ENCODE peak calls at places on chromosomes 12 and 14, in seven cellular contexts. Q is A549, I is GM12878, K is SK-N-SH, E is HepG2, V is IMR-90, C is H1. J is an unnamed sample.

GRCh38 chr14:30108975-30109700 is 181.5 kb upstream of the PRKD1 start:
- DNase-seq in K (no peak), Q (no peak), I (no peak), E (no peak), V (peak), C (no peak), J (no peak)

GRCh38 chr12:118136559-118137003 is 657 bp downstream of the PEBP1 start:
- DNase-seq in C (no peak), I (no peak), V (peak), K (peak), E (peak), Q (peak), J (no peak)

GRCh38 chr14:56687123-56687522 is 107.5 kb downstream of the TMEM260 start:
- DNase-seq in E (no peak), I (no peak), K (no peak), C (no peak), V (no peak), Q (no peak), J (no peak)

GRCh38 chr12:49922349-49923034 is 18.8 kb upstream of the FAIM2 start:
- DNase-seq in I (no peak), V (no peak), K (no peak), Q (no peak), E (no peak), C (no peak), J (no peak)

GRCh38 chr14:38189930-38190726 is 17.6 kb upstream of the SSTR1 start:
- DNase-seq in V (no peak), E (no peak), K (no peak), C (no peak), Q (no peak), I (no peak), J (no peak)

GRCh38 chr12:103882861-103883596 is 42.0 kb upstream of the NT5DC3 start:
- DNase-seq in V (no peak), I (no peak), C (no peak), Q (no peak), E (no peak), K (no peak), J (no peak)

GRCh38 chr14:103594265-103594664 is 31.5 kb downstream of the COA8 start:
- DNase-seq in C (no peak), Q (no peak), I (no peak), K (no peak), V (peak), E (peak), J (no peak)

GRCh38 chr14:49427117-49427516 is 159.1 kb downstream of the RPS29 start:
- DNase-seq in C (no peak), K (no peak), I (no peak), V (no peak), Q (no peak), E (no peak), J (no peak)

GRCh38 chr14:61593330-61593729 is 102.0 kb upstream of the HIF1A start:
- DNase-seq in E (no peak), C (no peak), K (no peak), V (no peak), Q (no peak), I (no peak), J (no peak)

GRCh38 chr14:104436047-104436531 is 143.5 kb upstream of the C14orf180 start:
- DNase-seq in K (peak), C (no peak), I (no peak), E (no peak), Q (no peak), V (no peak), J (no peak)

GRCh38 chr14:63896278-63896720 is 43.5 kb downstream of the SYNE2 start:
- DNase-seq in K (peak), C (no peak), Q (no peak), I (no peak), E (peak), V (peak), J (no peak)

GRCh38 chr14:76826122-76826521 is at the start of gene LRRC74A:
- DNase-seq in E (no peak), K (no peak), V (no peak), I (no peak), Q (no peak), C (no peak), J (no peak)

GRCh38 chr12:132444957-132445883 is 44.7 kb upstream of the FBRSL1 start:
- DNase-seq in K (no peak), V (no peak), Q (no peak), C (no peak), I (no peak), E (no peak), J (peak)

GRCh38 chr12:115354007-115354452 is 670.1 kb upstream of the TBX3 start:
- DNase-seq in E (peak), I (no peak), Q (peak), V (peak), C (no peak), K (no peak), J (no peak)

GRCh38 chr12:27588786-27589185 is 64.8 kb downstream of the PPFIBP1 start:
- DNase-seq in E (no peak), K (no peak), Q (no peak), V (no peak), C (no peak), I (no peak), J (no peak)

GRCh38 chr14:74126315-74126714 is 41.6 kb downstream of the LIN52 start:
- DNase-seq in K (no peak), C (no peak), I (no peak), V (no peak), E (no peak), Q (no peak), J (no peak)

GRCh38 chr12:54030889-54031860 is 1.7 kb upstream of the HOXC5 start:
- DNase-seq in Q (no peak), V (peak), C (no peak), K (no peak), E (no peak), I (no peak), J (no peak)

GRCh38 chr12:122858591-122859302 is 23.5 kb downstream of the HIP1R start:
- DNase-seq in E (no peak), C (no peak), I (no peak), K (peak), Q (no peak), V (no peak), J (no peak)

GRCh38 chr12:13941258-13942249 is 39.8 kb downstream of the GRIN2B start:
- DNase-seq in V (peak), C (peak), E (peak), K (peak), Q (peak), I (no peak), J (peak)

GRCh38 chr12:92146865-92147264 is 1.2 kb upstream of the BTG1 start:
- DNase-seq in V (no peak), I (no peak), E (no peak), C (no peak), Q (no peak), K (peak), J (peak)

GRCh38 chr14:60803871-60804270 is 69.3 kb downstream of the MNAT1 start:
- DNase-seq in C (no peak), Q (no peak), E (no peak), I (no peak), K (no peak), V (no peak), J (no peak)

GRCh38 chr14:49977126-49977841 is 84.4 kb downstream of the ARF6 start:
- DNase-seq in Q (no peak), E (no peak), C (no peak), K (no peak), I (no peak), V (no peak), J (peak)

GRCh38 chr12:122081108-122081696 is 2.6 kb downstream of the MLXIP start:
- DNase-seq in I (no peak), V (no peak), E (no peak), C (no peak), K (no peak), Q (no peak), J (no peak)

GRCh38 chr14:24430682-24431568 is 1.2 kb downstream of the KHNYN start:
- DNase-seq in K (no peak), C (no peak), V (peak), I (no peak), E (no peak), Q (no peak), J (peak)

GRCh38 chr12:116599285-116600122 is 40.3 kb downstream of the MAP1LC3B2 start:
- DNase-seq in K (peak), V (peak), C (no peak), E (peak), Q (peak), I (peak), J (peak)
- TF ChIP-seq RFX5 in K (no peak), V (no peak), C (no peak), E (no peak), Q (no peak), I (no peak), J (no peak)

DNA sequence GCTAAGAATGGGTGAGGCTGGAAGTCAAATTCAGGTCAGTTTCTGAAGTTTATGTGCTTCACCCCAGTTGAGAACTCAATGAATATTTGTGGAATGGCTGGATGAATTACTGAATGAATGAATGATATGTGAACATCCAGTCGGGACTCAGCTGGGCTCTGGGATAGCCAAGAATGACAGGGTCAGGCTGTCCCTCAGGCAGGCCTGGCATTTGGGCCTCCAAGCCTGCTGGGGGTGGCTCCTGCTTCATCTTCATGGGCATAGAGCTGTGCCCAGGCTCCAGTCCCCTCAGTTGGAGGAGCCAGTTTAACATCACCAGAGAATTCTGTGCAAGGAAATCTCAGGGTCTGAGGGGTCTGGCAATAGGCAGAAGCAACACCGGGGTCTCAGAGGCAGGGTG is 185.8 kb downstream of the PHETA1 start:
- DNase-seq in Q (no peak), E (no peak), V (no peak), C (no peak), K (no peak), I (no peak), J (no peak)
- TF ChIP-seq RFX5 in Q (no peak), E (no peak), V (no peak), C (no peak), K (no peak), I (no peak), J (no peak)

GRCh38 chr12:81518638-81519037 is 240.5 kb downstream of the PPFIA2 start:
- DNase-seq in V (no peak), K (no peak), Q (no peak), C (no peak), E (no peak), I (no peak), J (no peak)
- TF ChIP-seq RFX5 in V (no peak), K (no peak), Q (no peak), C (no peak), E (no peak), I (no peak), J (no peak)

GRCh38 chr12:78419513-78419912 is 445.1 kb upstream of the SYT1 start:
- DNase-seq in K (no peak), V (peak), C (no peak), I (no peak), Q (no peak), E (no peak), J (no peak)

GRCh38 chr12:78421011-78421410 is 443.6 kb upstream of the SYT1 start:
- DNase-seq in E (no peak), V (peak), C (no peak), Q (no peak), I (no peak), K (no peak), J (no peak)

GRCh38 chr12:78414071-78414470 is 450.5 kb upstream of the SYT1 start:
- DNase-seq in Q (no peak), I (no peak), E (no peak), K (no peak), C (no peak), V (no peak), J (no peak)

DNA sequence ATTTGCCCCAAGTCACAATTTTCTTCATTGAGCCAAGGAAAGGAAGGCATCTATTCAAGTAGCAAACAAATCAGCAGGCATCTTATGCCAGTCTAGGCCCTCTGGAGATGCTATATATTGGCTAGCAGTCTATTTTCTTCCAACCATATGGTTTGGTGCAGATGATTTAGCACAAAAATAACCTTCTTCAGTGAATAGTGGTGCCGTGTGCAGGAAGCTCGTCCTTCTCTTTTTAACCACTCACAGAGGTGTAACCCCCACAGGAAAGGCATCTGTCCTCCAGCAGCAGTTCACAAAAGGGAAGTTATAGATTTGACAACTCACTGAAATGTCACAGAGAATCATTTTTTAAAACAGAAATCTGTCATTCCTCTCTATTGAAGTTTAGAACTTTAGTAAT is 445.7 kb upstream of the SYT1 start:
- DNase-seq in I (no peak), Q (no peak), E (no peak), V (no peak), K (no peak), C (no peak), J (no peak)
- TF ChIP-seq RFX5 in I (no peak), Q (no peak), E (no peak), V (no peak), K (no peak), C (no peak), J (no peak)

GRCh38 chr14:34596891-34597290 is 33.1 kb downstream of the SNX6 start:
- DNase-seq in E (no peak), V (no peak), C (no peak), I (no peak), K (no peak), Q (no peak), J (no peak)

GRCh38 chr14:34592623-34593022 is 37.3 kb downstream of the SNX6 start:
- DNase-seq in C (no peak), E (no peak), V (no peak), Q (no peak), I (no peak), K (no peak), J (no peak)

DNA sequence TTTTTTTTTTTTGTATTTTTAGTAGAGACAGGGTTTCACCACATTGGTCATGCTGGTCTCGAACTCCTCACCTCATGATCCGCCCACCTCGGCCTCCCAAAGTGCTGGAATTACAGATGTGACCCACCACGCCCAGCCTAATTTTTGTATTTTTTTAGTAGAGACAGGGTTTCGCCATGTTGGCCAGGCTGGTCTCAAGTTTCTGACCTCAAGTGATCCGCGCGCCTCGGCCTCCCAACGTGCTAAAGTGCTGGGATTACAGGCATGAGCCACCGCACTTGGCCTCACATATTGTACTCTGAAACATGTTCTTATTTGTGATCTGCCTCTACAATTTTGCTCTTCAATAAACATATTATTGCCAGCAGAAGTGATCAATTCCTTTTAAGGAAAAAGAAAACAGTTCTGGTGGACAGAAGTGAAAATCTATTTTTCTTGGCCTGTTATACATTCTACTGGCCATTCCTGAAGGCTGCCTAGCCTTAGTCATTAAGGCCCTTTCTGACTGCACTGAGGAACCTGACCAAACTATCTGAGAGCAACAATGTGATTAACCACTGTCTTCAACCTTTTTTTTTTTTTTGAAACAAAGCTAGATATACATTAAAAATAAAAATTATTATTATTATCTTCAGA is 36.1 kb downstream of the SNX6 start:
- DNase-seq in V (peak), K (no peak), I (no peak), Q (no peak), C (no peak), E (no peak), J (no peak)
- TF ChIP-seq RFX5 in V (no peak), K (no peak), I (no peak), Q (no peak), C (no peak), E (no peak), J (no peak)

DNA sequence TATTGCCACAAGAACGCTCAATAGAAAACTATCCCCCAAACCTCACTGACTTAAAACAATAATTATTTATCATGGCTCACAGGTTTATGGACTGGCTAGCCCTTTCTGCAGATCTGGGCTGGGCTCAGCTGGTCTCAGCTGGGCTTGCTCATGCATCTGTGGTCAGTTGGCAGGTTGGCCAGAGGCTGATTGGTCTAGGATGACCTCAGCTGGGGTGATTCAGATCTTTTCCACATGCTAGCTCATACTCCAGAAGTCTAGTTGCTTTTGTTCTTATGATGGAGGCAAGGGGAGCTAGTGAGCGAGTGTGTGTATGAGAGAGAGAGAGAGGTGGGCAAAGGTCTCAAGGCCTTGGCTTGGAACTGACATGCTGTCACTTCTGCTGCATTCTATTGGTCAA is 181.2 kb upstream of the NRXN3 start:
- DNase-seq in C (no peak), V (peak), K (no peak), I (no peak), Q (no peak), E (peak), J (peak)
- TF ChIP-seq RFX5 in C (no peak), V (no peak), K (no peak), I (no peak), Q (no peak), E (no peak), J (no peak)

DNA sequence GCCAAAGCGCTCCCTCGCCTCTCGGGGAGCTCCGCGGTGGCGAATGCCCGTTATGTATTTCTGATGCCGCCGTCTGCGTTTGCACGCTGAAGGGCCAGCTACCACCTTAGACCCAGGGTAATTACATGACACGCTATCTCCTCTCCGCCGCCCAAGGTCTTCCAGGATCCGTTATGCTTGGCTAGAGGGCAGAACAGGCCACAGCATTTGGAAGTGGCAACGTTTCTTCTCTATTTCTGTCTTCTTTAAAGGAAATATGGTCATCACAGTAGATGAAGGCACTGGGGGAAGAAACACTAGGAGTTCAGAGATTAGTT is 854 bp upstream of the MDGA2 start:
- DNase-seq in C (no peak), K (no peak), V (no peak), E (no peak), Q (no peak), I (no peak), J (no peak)
- TF ChIP-seq RFX5 in C (no peak), K (no peak), V (no peak), E (no peak), Q (no peak), I (no peak), J (no peak)

GRCh38 chr14:69475194-69475818 is 9.2 kb upstream of the PLEKHD1 start:
- DNase-seq in I (no peak), E (peak), C (no peak), V (peak), K (peak), Q (peak), J (no peak)
- TF ChIP-seq RFX5 in I (no peak), E (no peak), C (no peak), V (no peak), K (no peak), Q (no peak), J (no peak)

GRCh38 chr12:68290126-68290525 is 36.7 kb upstream of the IL22 start:
- DNase-seq in E (no peak), K (no peak), V (no peak), I (peak), Q (no peak), C (no peak), J (no peak)

GRCh38 chr12:68293347-68293746 is 38.8 kb downstream of the MDM1 start:
- DNase-seq in I (no peak), C (no peak), V (no peak), K (no peak), Q (no peak), E (no peak), J (no peak)

GRCh38 chr12:68291396-68292036 is 38.1 kb upstream of the IL22 start:
- DNase-seq in K (no peak), E (no peak), Q (no peak), V (no peak), C (no peak), I (no peak), J (no peak)

GRCh38 chr12:68294246-68294645 is 37.9 kb downstream of the MDM1 start:
- DNase-seq in E (no peak), I (no peak), V (no peak), Q (no peak), C (no peak), K (no peak), J (no peak)

GRCh38 chr12:68292157-68292940 is 38.9 kb upstream of the IL22 start:
- DNase-seq in I (no peak), V (no peak), K (no peak), E (no peak), Q (no peak), C (no peak), J (no peak)
- TF ChIP-seq RFX5 in I (no peak), V (no peak), K (no peak), E (no peak), Q (no peak), C (no peak), J (no peak)

DNA sequence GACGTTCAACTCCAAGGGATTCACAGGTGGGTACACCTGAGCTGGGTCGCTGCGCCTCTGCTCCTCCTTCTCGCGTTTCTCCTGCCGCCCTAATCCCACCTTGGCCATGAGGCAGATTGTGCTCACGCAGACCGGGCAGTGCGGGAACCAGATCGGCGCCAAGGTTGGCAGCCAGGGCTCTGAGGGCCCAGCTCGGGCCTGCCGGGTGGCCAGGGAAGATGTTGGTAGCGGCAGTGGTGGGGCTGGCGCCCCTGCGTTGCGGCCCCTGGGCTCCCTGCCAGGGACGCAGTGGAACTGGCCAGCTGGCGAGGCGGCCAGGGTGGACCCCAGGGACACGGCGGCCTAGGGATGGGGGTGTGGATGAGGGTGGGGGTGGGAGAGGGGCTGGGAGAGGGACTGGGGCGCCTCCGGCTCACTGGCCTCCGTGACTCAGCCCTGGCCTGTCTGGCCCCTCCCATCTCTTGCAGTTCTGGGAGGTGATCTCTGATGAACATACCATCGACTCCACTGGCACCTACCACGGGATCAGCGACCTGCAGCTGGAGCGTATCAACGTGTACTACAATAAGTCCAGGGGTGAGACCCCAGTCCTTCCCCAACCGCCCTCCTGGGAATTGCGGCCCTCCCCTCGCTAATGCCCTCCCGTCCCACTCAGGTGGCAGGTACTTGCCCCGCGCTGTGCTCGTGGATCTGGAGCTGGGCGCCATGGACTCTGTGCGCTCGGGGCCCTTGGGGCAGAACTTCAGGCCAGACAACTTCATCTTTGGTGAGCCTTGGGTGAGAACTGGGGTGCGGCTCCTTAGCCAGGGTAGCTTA is 114.9 kb upstream of the ALG10B start:
- DNase-seq in E (no peak), Q (no peak), K (no peak), C (no peak), I (no peak), V (no peak), J (no peak)
- TF ChIP-seq RFX5 in E (no peak), Q (no peak), K (no peak), C (no peak), I (no peak), V (no peak), J (no peak)